ENCODE peak calls at places on chromosomes 2 and 18, in six cellular contexts. One of them, this sample, is unnamed.
A peak's percentile ranks its signal among the peaks of the same experiment; 100 is the strongest.

GRCh38 chr2:157302492-157303099 is 23.0 kb downstream of the ERMN start:
- DNase-seq in HFF-Myc: peak; percentile 37
- DNase-seq in GM03348: peak; percentile 58
- DNase-seq in DMS153: peak; percentile 7
- DNase-seq in AG04449: no peak
- DNase-seq in AG08395: peak; percentile 55
- DNase-seq in this sample: peak; percentile 45

GRCh38 chr18:7568426-7568825 is 1.3 kb downstream of the PTPRM start:
- DNase-seq in AG08395: peak; percentile 16
- DNase-seq in GM03348: peak; percentile 59
- DNase-seq in AG04449: no peak
- DNase-seq in DMS153: no peak
- DNase-seq in HFF-Myc: no peak
- DNase-seq in this sample: peak; percentile 16

GRCh38 chr2:216279459-216279858 is 92.8 kb downstream of the MARCHF4 start:
- DNase-seq in AG04449: no peak
- DNase-seq in GM03348: peak; percentile 81
- DNase-seq in AG08395: peak; percentile 66
- DNase-seq in HFF-Myc: no peak
- DNase-seq in DMS153: no peak
- DNase-seq in this sample: peak; percentile 46

GRCh38 chr18:26480897-26481795 is 67.2 kb downstream of the KCTD1 start:
- DNase-seq in AG04449: peak; percentile 84
- DNase-seq in HFF-Myc: peak; percentile 85
- DNase-seq in AG08395: peak; percentile 85
- DNase-seq in DMS153: no peak
- DNase-seq in GM03348: peak; percentile 84
- DNase-seq in this sample: peak; percentile 88

GRCh38 chr2:170739048-170739447 is 23.9 kb downstream of the SP5 start:
- DNase-seq in DMS153: no peak
- DNase-seq in GM03348: peak; percentile 84
- DNase-seq in AG08395: peak; percentile 88
- DNase-seq in HFF-Myc: peak; percentile 65
- DNase-seq in AG04449: peak; percentile 78
- DNase-seq in this sample: peak; percentile 86

GRCh38 chr2:239014458-239014857 is 166.6 kb downstream of the TWIST2 start:
- DNase-seq in GM03348: no peak
- DNase-seq in AG04449: no peak
- DNase-seq in HFF-Myc: no peak
- DNase-seq in AG08395: no peak
- DNase-seq in DMS153: no peak
- DNase-seq in this sample: no peak

GRCh38 chr18:23938046-23938756 is 76.4 kb upstream of the TTC39C start:
- DNase-seq in DMS153: no peak
- DNase-seq in GM03348: no peak
- DNase-seq in AG08395: no peak
- DNase-seq in AG04449: no peak
- DNase-seq in HFF-Myc: no peak
- DNase-seq in this sample: no peak

GRCh38 chr2:129396980-129397599 is 582.4 kb upstream of the RAB6C start:
- DNase-seq in DMS153: peak; percentile 38
- DNase-seq in AG08395: peak; percentile 8
- DNase-seq in GM03348: no peak
- DNase-seq in HFF-Myc: no peak
- DNase-seq in AG04449: no peak
- DNase-seq in this sample: no peak

GRCh38 chr2:60553496-60553991 is at the start of gene BCL11A:
- DNase-seq in AG04449: peak; percentile 61
- DNase-seq in DMS153: peak; percentile 71
- DNase-seq in HFF-Myc: peak; percentile 80
- DNase-seq in GM03348: peak; percentile 82
- DNase-seq in AG08395: peak; percentile 58
- DNase-seq in this sample: peak; percentile 74

GRCh38 chr2:232900811-232901701 is 31.0 kb downstream of the SNORC start:
- DNase-seq in AG08395: no peak
- DNase-seq in DMS153: no peak
- DNase-seq in GM03348: no peak
- DNase-seq in HFF-Myc: no peak
- DNase-seq in AG04449: no peak
- DNase-seq in this sample: no peak

GRCh38 chr2:19785867-19786266 is 115.9 kb downstream of the TTC32 start:
- DNase-seq in DMS153: no peak
- DNase-seq in AG04449: no peak
- DNase-seq in AG08395: no peak
- DNase-seq in HFF-Myc: no peak
- DNase-seq in GM03348: no peak
- DNase-seq in this sample: no peak

GRCh38 chr18:64966667-64967066 is 784.1 kb upstream of the CDH7 start:
- DNase-seq in AG08395: no peak
- DNase-seq in GM03348: no peak
- DNase-seq in AG04449: no peak
- DNase-seq in HFF-Myc: no peak
- DNase-seq in DMS153: peak; percentile 37
- DNase-seq in this sample: no peak

GRCh38 chr2:241015439-241015838 is 17.0 kb downstream of the SNED1 start:
- DNase-seq in AG08395: no peak
- DNase-seq in AG04449: no peak
- DNase-seq in HFF-Myc: no peak
- DNase-seq in GM03348: no peak
- DNase-seq in DMS153: no peak
- DNase-seq in this sample: no peak

GRCh38 chr2:113918229-113918628 is 28.3 kb downstream of the ACTR3 start:
- DNase-seq in AG08395: no peak
- DNase-seq in GM03348: no peak
- DNase-seq in AG04449: no peak
- DNase-seq in DMS153: no peak
- DNase-seq in HFF-Myc: no peak
- DNase-seq in this sample: no peak

GRCh38 chr2:104213758-104214157 is 640.2 kb upstream of the POU3F3 start:
- DNase-seq in GM03348: no peak
- DNase-seq in AG04449: no peak
- DNase-seq in AG08395: no peak
- DNase-seq in HFF-Myc: no peak
- DNase-seq in DMS153: no peak
- DNase-seq in this sample: no peak

GRCh38 chr2:85401844-85402243 is 8.3 kb downstream of the CAPG start:
- DNase-seq in DMS153: no peak
- DNase-seq in AG08395: no peak
- DNase-seq in GM03348: no peak
- DNase-seq in AG04449: no peak
- DNase-seq in HFF-Myc: no peak
- DNase-seq in this sample: no peak

GRCh38 chr2:175207741-175208438 is 26.4 kb upstream of the ATP5MC3 start:
- DNase-seq in GM03348: no peak
- DNase-seq in DMS153: peak; percentile 76
- DNase-seq in AG08395: no peak
- DNase-seq in AG04449: no peak
- DNase-seq in HFF-Myc: no peak
- DNase-seq in this sample: no peak

GRCh38 chr2:64202206-64202864 is 58.1 kb upstream of the PELI1 start:
- DNase-seq in GM03348: no peak
- DNase-seq in AG08395: no peak
- DNase-seq in HFF-Myc: peak; percentile 87
- DNase-seq in AG04449: no peak
- DNase-seq in DMS153: peak; percentile 54
- DNase-seq in this sample: peak; percentile 98

GRCh38 chr2:68734688-68735525 is at the start of gene ARHGAP25:
- DNase-seq in DMS153: no peak
- DNase-seq in AG04449: no peak
- DNase-seq in GM03348: no peak
- DNase-seq in HFF-Myc: no peak
- DNase-seq in AG08395: no peak
- DNase-seq in this sample: peak; percentile 44

GRCh38 chr2:52960891-52961290 is 806.7 kb upstream of the CHAC2 start:
- DNase-seq in GM03348: no peak
- DNase-seq in AG08395: no peak
- DNase-seq in AG04449: no peak
- DNase-seq in HFF-Myc: no peak
- DNase-seq in DMS153: no peak
- DNase-seq in this sample: no peak

GRCh38 chr2:157404363-157404762 is 39.5 kb downstream of the CYTIP start:
- DNase-seq in AG08395: no peak
- DNase-seq in DMS153: no peak
- DNase-seq in GM03348: peak; percentile 16
- DNase-seq in HFF-Myc: no peak
- DNase-seq in AG04449: no peak
- DNase-seq in this sample: no peak

GRCh38 chr2:152486048-152486736 is 151.2 kb downstream of the FMNL2 start:
- DNase-seq in AG04449: no peak
- DNase-seq in HFF-Myc: no peak
- DNase-seq in AG08395: no peak
- DNase-seq in GM03348: no peak
- DNase-seq in DMS153: no peak
- DNase-seq in this sample: peak; percentile 38

GRCh38 chr2:85753525-85754312 is at the start of gene ATOH8:
- DNase-seq in HFF-Myc: no peak
- DNase-seq in GM03348: peak; percentile 83
- DNase-seq in AG08395: peak; percentile 63
- DNase-seq in AG04449: no peak
- DNase-seq in DMS153: peak; percentile 40
- DNase-seq in this sample: peak; percentile 74

GRCh38 chr2:126244937-126245336 is 411.0 kb upstream of the GYPC start:
- DNase-seq in AG04449: no peak
- DNase-seq in DMS153: peak; percentile 14
- DNase-seq in HFF-Myc: no peak
- DNase-seq in GM03348: no peak
- DNase-seq in AG08395: no peak
- DNase-seq in this sample: peak; percentile 34

GRCh38 chr2:56449449-56449860 is 265.7 kb downstream of the CCDC85A start:
- DNase-seq in GM03348: no peak
- DNase-seq in AG08395: no peak
- DNase-seq in DMS153: no peak
- DNase-seq in HFF-Myc: no peak
- DNase-seq in AG04449: no peak
- DNase-seq in this sample: no peak

GRCh38 chr2:136932700-136933099 is 167.4 kb downstream of the THSD7B start:
- DNase-seq in AG08395: no peak
- DNase-seq in GM03348: peak; percentile 69
- DNase-seq in AG04449: no peak
- DNase-seq in DMS153: no peak
- DNase-seq in HFF-Myc: no peak
- DNase-seq in this sample: peak; percentile 0

GRCh38 chr18:22705328-22705727 is 227.8 kb upstream of the RBBP8 start:
- DNase-seq in DMS153: no peak
- DNase-seq in GM03348: peak; percentile 63
- DNase-seq in HFF-Myc: no peak
- DNase-seq in AG04449: peak; percentile 34
- DNase-seq in AG08395: peak; percentile 60
- DNase-seq in this sample: peak; percentile 68

GRCh38 chr2:45353879-45354278 is 257.2 kb downstream of the SRBD1 start:
- DNase-seq in AG08395: peak; percentile 88
- DNase-seq in AG04449: peak; percentile 90
- DNase-seq in HFF-Myc: peak; percentile 72
- DNase-seq in GM03348: peak; percentile 83
- DNase-seq in DMS153: no peak
- DNase-seq in this sample: peak; percentile 94